ENCODE peak calls at places on chromosomes 1 and 21, in seven cellular contexts. One of them, this sample, is unnamed.

GRCh38 chr1:222416001-222416791 is 131.7 kb downstream of the HHIPL2 start:
- DNase-seq in IMR-90: peak
- DNase-seq in sigmoid colon: no peak
- DNase-seq in transverse colon: no peak
- DNase-seq in BJ: no peak
- DNase-seq in astrocyte of the spinal cord: no peak
- DNase-seq in HCT116: no peak
- DNase-seq in this sample: no peak

GRCh38 chr21:43313221-43313938 is 113.6 kb downstream of the SIK1 start:
- DNase-seq in IMR-90: no peak
- DNase-seq in sigmoid colon: no peak
- DNase-seq in transverse colon: no peak
- DNase-seq in BJ: no peak
- DNase-seq in astrocyte of the spinal cord: no peak
- DNase-seq in HCT116: no peak
- DNase-seq in this sample: no peak

GRCh38 chr1:93042134-93042821 is 36.8 kb upstream of the MTF2 start:
- DNase-seq in IMR-90: no peak
- DNase-seq in sigmoid colon: no peak
- DNase-seq in transverse colon: peak
- DNase-seq in BJ: no peak
- DNase-seq in astrocyte of the spinal cord: no peak
- DNase-seq in HCT116: no peak
- DNase-seq in this sample: no peak

GRCh38 chr21:36048357-36048756 is 12.0 kb downstream of the SETD4 start:
- DNase-seq in IMR-90: no peak
- DNase-seq in sigmoid colon: no peak
- DNase-seq in transverse colon: no peak
- DNase-seq in BJ: no peak
- DNase-seq in astrocyte of the spinal cord: no peak
- DNase-seq in HCT116: no peak
- DNase-seq in this sample: no peak

GRCh38 chr1:196997428-196997827 is 20.1 kb downstream of the CFHR5 start:
- DNase-seq in IMR-90: peak
- DNase-seq in sigmoid colon: no peak
- DNase-seq in transverse colon: no peak
- DNase-seq in BJ: no peak
- DNase-seq in astrocyte of the spinal cord: peak
- DNase-seq in HCT116: no peak
- DNase-seq in this sample: peak

GRCh38 chr21:36747815-36748381 is 49.0 kb downstream of the SIM2 start:
- DNase-seq in IMR-90: peak
- DNase-seq in sigmoid colon: no peak
- DNase-seq in transverse colon: peak
- DNase-seq in BJ: no peak
- DNase-seq in astrocyte of the spinal cord: no peak
- DNase-seq in HCT116: no peak
- DNase-seq in this sample: no peak

GRCh38 chr1:111989531-111990025 is at the start of gene KCND3:
- DNase-seq in IMR-90: peak
- DNase-seq in sigmoid colon: no peak
- DNase-seq in transverse colon: peak
- DNase-seq in BJ: no peak
- DNase-seq in astrocyte of the spinal cord: no peak
- DNase-seq in HCT116: no peak
- DNase-seq in this sample: no peak

GRCh38 chr1:25544243-25544764 is 898 bp downstream of the LDLRAP1 start:
- DNase-seq in IMR-90: no peak
- DNase-seq in sigmoid colon: peak
- DNase-seq in transverse colon: no peak
- DNase-seq in BJ: no peak
- DNase-seq in astrocyte of the spinal cord: no peak
- DNase-seq in HCT116: no peak
- DNase-seq in this sample: no peak

GRCh38 chr1:64246294-64246917 is 43.0 kb downstream of the UBE2U start:
- DNase-seq in IMR-90: peak
- DNase-seq in sigmoid colon: no peak
- DNase-seq in transverse colon: no peak
- DNase-seq in BJ: no peak
- DNase-seq in astrocyte of the spinal cord: peak
- DNase-seq in HCT116: no peak
- DNase-seq in this sample: peak

GRCh38 chr1:199242162-199242561 is 603.3 kb downstream of the PTPRC start:
- DNase-seq in IMR-90: no peak
- DNase-seq in sigmoid colon: no peak
- DNase-seq in transverse colon: no peak
- DNase-seq in BJ: no peak
- DNase-seq in astrocyte of the spinal cord: no peak
- DNase-seq in HCT116: no peak
- DNase-seq in this sample: no peak

GRCh38 chr1:58401991-58402390 is 144.5 kb downstream of the OMA1 start:
- DNase-seq in IMR-90: no peak
- DNase-seq in sigmoid colon: no peak
- DNase-seq in transverse colon: no peak
- DNase-seq in BJ: no peak
- DNase-seq in astrocyte of the spinal cord: no peak
- DNase-seq in HCT116: no peak
- DNase-seq in this sample: no peak

GRCh38 chr21:41712201-41712600 is 54.7 kb downstream of the RIPK4 start:
- DNase-seq in IMR-90: no peak
- DNase-seq in sigmoid colon: no peak
- DNase-seq in transverse colon: no peak
- DNase-seq in BJ: no peak
- DNase-seq in astrocyte of the spinal cord: no peak
- DNase-seq in HCT116: no peak
- DNase-seq in this sample: no peak

GRCh38 chr1:225424562-225425210 is 3.2 kb downstream of the LBR start:
- DNase-seq in IMR-90: peak
- DNase-seq in sigmoid colon: no peak
- DNase-seq in transverse colon: no peak
- DNase-seq in BJ: no peak
- DNase-seq in astrocyte of the spinal cord: peak
- DNase-seq in HCT116: no peak
- DNase-seq in this sample: peak

GRCh38 chr1:78601068-78601467 is 19.2 kb upstream of the IFI44L start:
- DNase-seq in IMR-90: no peak
- DNase-seq in sigmoid colon: no peak
- DNase-seq in transverse colon: no peak
- DNase-seq in BJ: no peak
- DNase-seq in astrocyte of the spinal cord: no peak
- DNase-seq in HCT116: no peak
- DNase-seq in this sample: no peak

GRCh38 chr21:25370311-25370744 is 237.0 kb downstream of the MRPL39 start:
- DNase-seq in IMR-90: peak
- DNase-seq in sigmoid colon: no peak
- DNase-seq in transverse colon: no peak
- DNase-seq in BJ: no peak
- DNase-seq in astrocyte of the spinal cord: peak
- DNase-seq in HCT116: no peak
- DNase-seq in this sample: peak

GRCh38 chr1:196088551-196088950 is 519.7 kb downstream of the KCNT2 start:
- DNase-seq in IMR-90: no peak
- DNase-seq in sigmoid colon: no peak
- DNase-seq in transverse colon: no peak
- DNase-seq in BJ: no peak
- DNase-seq in astrocyte of the spinal cord: no peak
- DNase-seq in HCT116: no peak
- DNase-seq in this sample: no peak

GRCh38 chr1:180773210-180773865 is 139.4 kb upstream of the KIAA1614 start:
- DNase-seq in IMR-90: peak
- DNase-seq in sigmoid colon: no peak
- DNase-seq in transverse colon: no peak
- DNase-seq in BJ: peak
- DNase-seq in astrocyte of the spinal cord: peak
- DNase-seq in HCT116: no peak
- DNase-seq in this sample: peak

GRCh38 chr1:161511018-161511755 is 5.9 kb downstream of the FCGR2A start:
- DNase-seq in IMR-90: no peak
- DNase-seq in sigmoid colon: no peak
- DNase-seq in transverse colon: no peak
- DNase-seq in BJ: no peak
- DNase-seq in astrocyte of the spinal cord: no peak
- DNase-seq in HCT116: no peak
- DNase-seq in this sample: no peak

DNA sequence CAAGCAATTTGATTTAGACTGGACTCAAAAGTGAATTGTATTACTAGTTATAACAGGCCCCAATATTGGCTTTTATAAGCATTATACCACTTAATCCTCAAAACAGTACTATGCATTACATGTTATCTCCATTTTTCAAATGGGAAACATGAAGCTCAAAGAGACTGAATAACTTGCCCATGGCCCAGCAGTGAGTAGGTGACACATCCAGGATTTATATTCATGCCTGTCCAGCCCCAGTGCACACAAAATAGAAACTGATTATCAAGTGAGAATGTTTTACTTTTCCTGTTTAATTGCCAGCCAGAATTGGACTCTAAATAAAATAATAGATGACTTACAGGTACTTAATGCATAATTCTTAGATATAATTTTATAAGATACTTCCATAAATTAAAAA is 82.9 kb downstream of the NIBAN1 start:
- DNase-seq in IMR-90: no peak
- DNase-seq in sigmoid colon: no peak
- DNase-seq in transverse colon: no peak
- DNase-seq in BJ: no peak
- DNase-seq in astrocyte of the spinal cord: no peak
- DNase-seq in HCT116: no peak
- DNase-seq in this sample: no peak
- TF ChIP-seq CTCF in IMR-90: no peak
- TF ChIP-seq CTCF in sigmoid colon: no peak
- TF ChIP-seq CTCF in transverse colon: no peak
- TF ChIP-seq CTCF in BJ: no peak
- TF ChIP-seq CTCF in astrocyte of the spinal cord: no peak
- TF ChIP-seq CTCF in HCT116: no peak
- TF ChIP-seq CTCF in this sample: no peak

GRCh38 chr1:239389703-239390102 is 3.3 kb downstream of the CHRM3 start:
- DNase-seq in IMR-90: no peak
- DNase-seq in sigmoid colon: no peak
- DNase-seq in transverse colon: no peak
- DNase-seq in BJ: no peak
- DNase-seq in astrocyte of the spinal cord: no peak
- DNase-seq in HCT116: no peak
- DNase-seq in this sample: peak

GRCh38 chr1:239388578-239388977 is 2.2 kb downstream of the CHRM3 start:
- DNase-seq in IMR-90: no peak
- DNase-seq in sigmoid colon: no peak
- DNase-seq in transverse colon: no peak
- DNase-seq in BJ: no peak
- DNase-seq in astrocyte of the spinal cord: no peak
- DNase-seq in HCT116: no peak
- DNase-seq in this sample: no peak

GRCh38 chr1:239383714-239384113 is 2.7 kb upstream of the CHRM3 start:
- DNase-seq in IMR-90: no peak
- DNase-seq in sigmoid colon: no peak
- DNase-seq in transverse colon: no peak
- DNase-seq in BJ: no peak
- DNase-seq in astrocyte of the spinal cord: no peak
- DNase-seq in HCT116: no peak
- DNase-seq in this sample: no peak

GRCh38 chr1:239387304-239388231 is 1.2 kb downstream of the CHRM3 start:
- DNase-seq in IMR-90: no peak
- DNase-seq in sigmoid colon: no peak
- DNase-seq in transverse colon: peak
- DNase-seq in BJ: no peak
- DNase-seq in astrocyte of the spinal cord: peak
- DNase-seq in HCT116: no peak
- DNase-seq in this sample: no peak

GRCh38 chr1:239386453-239387303 is at the start of gene CHRM3:
- DNase-seq in IMR-90: no peak
- DNase-seq in sigmoid colon: peak
- DNase-seq in transverse colon: peak
- DNase-seq in BJ: peak
- DNase-seq in astrocyte of the spinal cord: peak
- DNase-seq in HCT116: no peak
- DNase-seq in this sample: peak
- TF ChIP-seq CTCF in IMR-90: no peak
- TF ChIP-seq CTCF in sigmoid colon: peak
- TF ChIP-seq CTCF in transverse colon: peak
- TF ChIP-seq CTCF in BJ: peak
- TF ChIP-seq CTCF in astrocyte of the spinal cord: no peak
- TF ChIP-seq CTCF in HCT116: no peak
- TF ChIP-seq CTCF in this sample: peak

GRCh38 chr1:40650075-40650474 is 15.4 kb downstream of the RIMS3 start:
- DNase-seq in IMR-90: no peak
- DNase-seq in sigmoid colon: no peak
- DNase-seq in transverse colon: no peak
- DNase-seq in BJ: no peak
- DNase-seq in astrocyte of the spinal cord: no peak
- DNase-seq in HCT116: no peak
- DNase-seq in this sample: no peak
- TF ChIP-seq CTCF in IMR-90: peak
- TF ChIP-seq CTCF in sigmoid colon: no peak
- TF ChIP-seq CTCF in transverse colon: no peak
- TF ChIP-seq CTCF in BJ: peak
- TF ChIP-seq CTCF in astrocyte of the spinal cord: peak
- TF ChIP-seq CTCF in HCT116: no peak
- TF ChIP-seq CTCF in this sample: peak

DNA sequence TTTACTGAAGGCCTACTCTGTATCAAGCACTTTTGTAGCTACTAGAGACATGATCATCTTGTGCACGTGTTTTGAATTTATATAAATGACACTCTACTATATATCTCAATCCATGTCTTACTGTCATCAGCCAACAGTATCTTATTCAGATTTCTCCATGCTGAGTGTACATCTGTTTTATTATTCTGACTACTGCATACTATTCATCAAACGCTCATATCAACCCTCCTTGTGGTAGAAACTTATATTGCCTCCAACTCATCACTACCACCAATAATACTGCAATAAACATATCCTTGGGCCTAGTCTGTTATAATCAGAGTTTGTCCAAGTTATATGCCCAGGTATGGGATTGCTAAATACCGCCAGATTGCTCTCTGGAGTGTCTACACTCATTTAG is 81.6 kb upstream of the IRF2BP2 start:
- DNase-seq in IMR-90: peak
- DNase-seq in sigmoid colon: no peak
- DNase-seq in transverse colon: no peak
- DNase-seq in BJ: no peak
- DNase-seq in astrocyte of the spinal cord: peak
- DNase-seq in HCT116: peak
- DNase-seq in this sample: peak
- TF ChIP-seq CTCF in IMR-90: peak
- TF ChIP-seq CTCF in sigmoid colon: no peak
- TF ChIP-seq CTCF in transverse colon: peak
- TF ChIP-seq CTCF in BJ: peak
- TF ChIP-seq CTCF in astrocyte of the spinal cord: peak
- TF ChIP-seq CTCF in HCT116: peak
- TF ChIP-seq CTCF in this sample: peak

DNA sequence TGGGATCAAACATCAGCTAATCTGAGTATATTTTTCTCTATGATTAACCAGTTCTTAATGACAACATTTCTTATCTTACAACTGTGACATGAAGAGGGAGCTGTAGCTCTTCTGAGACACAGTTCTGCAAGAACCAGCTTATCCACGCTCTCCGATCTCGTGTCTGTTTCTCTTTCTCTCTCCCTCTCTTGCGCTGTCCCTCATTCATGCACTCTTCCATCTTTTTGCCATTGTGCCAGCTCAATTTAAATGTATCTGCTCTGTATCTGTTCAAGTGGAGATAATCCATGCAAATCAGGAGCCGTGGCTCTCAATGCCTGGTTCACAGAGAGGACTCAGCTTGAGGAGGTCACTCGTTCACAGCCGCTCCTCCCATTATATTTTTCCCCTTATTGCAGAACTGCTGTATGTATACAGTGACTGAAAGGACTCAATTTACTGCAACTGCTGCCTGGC is 494.7 kb upstream of the ADGRL2 start:
- DNase-seq in IMR-90: peak
- DNase-seq in sigmoid colon: no peak
- DNase-seq in transverse colon: no peak
- DNase-seq in BJ: no peak
- DNase-seq in astrocyte of the spinal cord: peak
- DNase-seq in HCT116: no peak
- DNase-seq in this sample: peak
- TF ChIP-seq CTCF in IMR-90: peak
- TF ChIP-seq CTCF in sigmoid colon: no peak
- TF ChIP-seq CTCF in transverse colon: peak
- TF ChIP-seq CTCF in BJ: peak
- TF ChIP-seq CTCF in astrocyte of the spinal cord: peak
- TF ChIP-seq CTCF in HCT116: no peak
- TF ChIP-seq CTCF in this sample: no peak